ENCODE peak calls at places on chromosome 7, in five cellular contexts. Y, B, W, S and R are unnamed samples.

GRCh38 chr7:139043823-139044812 is 8.3 kb upstream of the ZC3HAV1L start:
- DNase-seq in S (peak; percentile 89), W (no peak), Y (no peak), B (peak; percentile 51), R (no peak)

GRCh38 chr7:80659120-80660055 is 20.9 kb downstream of the CD36 start:
- DNase-seq in W (no peak), B (no peak), S (peak; percentile 29), Y (no peak), R (no peak)

GRCh38 chr7:156475179-156475578 is 165.4 kb upstream of the RNF32 start:
- DNase-seq in W (no peak), Y (no peak), S (no peak), B (no peak), R (no peak)

GRCh38 chr7:13850185-13850752 is 139.2 kb downstream of the ETV1 start:
- DNase-seq in S (peak; percentile 21), Y (no peak), W (peak; percentile 13), B (peak; percentile 11), R (no peak)

GRCh38 chr7:112140600-112140999 is 65.6 kb downstream of the DOCK4 start:
- DNase-seq in B (no peak), Y (no peak), S (no peak), W (no peak), R (no peak)

GRCh38 chr7:22116451-22117027 is 170.8 kb upstream of the CDCA7L start:
- DNase-seq in W (no peak), Y (no peak), S (no peak), B (no peak), R (no peak)

GRCh38 chr7:152459724-152460251 is 24.0 kb upstream of the KMT2C start:
- DNase-seq in S (no peak), B (peak; percentile 14), Y (no peak), W (peak; percentile 69), R (no peak)

GRCh38 chr7:39623312-39624201 is at the start of gene RALA:
- DNase-seq in Y (peak; percentile 94), B (peak; percentile 95), W (peak; percentile 97), S (peak; percentile 90), R (peak; percentile 89)

GRCh38 chr7:22325671-22326070 is 31.3 kb downstream of the RAPGEF5 start:
- DNase-seq in S (no peak), Y (no peak), B (no peak), W (no peak), R (no peak)

GRCh38 chr7:149310113-149310836 is 48.3 kb downstream of the ZNF783 start:
- DNase-seq in Y (no peak), W (no peak), S (peak; percentile 71), B (no peak), R (no peak)

GRCh38 chr7:41239596-41239995 is 463.3 kb downstream of the INHBA start:
- DNase-seq in Y (no peak), S (no peak), B (no peak), W (no peak), R (no peak)

GRCh38 chr7:101410743-101411476 is 48.2 kb downstream of the COL26A1 start:
- DNase-seq in Y (no peak), S (peak; percentile 91), W (peak; percentile 50), B (peak; percentile 19), R (no peak)

GRCh38 chr7:75955293-75955938 is 39.0 kb downstream of the TMEM120A start:
- DNase-seq in W (peak; percentile 75), S (no peak), B (no peak), Y (no peak), R (peak; percentile 56)

GRCh38 chr7:22696672-22697071 is 30.3 kb upstream of the IL6 start:
- DNase-seq in B (no peak), Y (no peak), W (no peak), S (peak; percentile 63), R (no peak)

GRCh38 chr7:139931190-139932007 is 102.3 kb downstream of the TBXAS1 start:
- DNase-seq in B (no peak), S (no peak), W (no peak), Y (no peak), R (no peak)

GRCh38 chr7:23377134-23377533 is 78.0 kb downstream of the MALSU1 start:
- DNase-seq in S (no peak), Y (no peak), B (no peak), W (no peak), R (no peak)

GRCh38 chr7:12294701-12295100 is 83.6 kb downstream of the TMEM106B start:
- DNase-seq in Y (no peak), W (no peak), B (no peak), S (no peak), R (no peak)

GRCh38 chr7:93442478-93443224 is 131.9 kb downstream of the CALCR start:
- DNase-seq in Y (no peak), S (peak; percentile 62), B (peak; percentile 13), W (peak; percentile 19), R (no peak)

GRCh38 chr7:92737706-92738105 is 98.7 kb downstream of the CDK6 start:
- DNase-seq in B (no peak), Y (no peak), S (no peak), W (no peak), R (no peak)

GRCh38 chr7:141042222-141043193 is 27.8 kb upstream of the MRPS33 start:
- DNase-seq in W (no peak), S (no peak), Y (no peak), B (no peak), R (no peak)

GRCh38 chr7:105399043-105399725 is 10.5 kb upstream of the SRPK2 start:
- DNase-seq in B (no peak), W (no peak), S (no peak), Y (no peak), R (no peak)

GRCh38 chr7:2499181-2499580 is 20.4 kb upstream of the LFNG start:
- DNase-seq in B (no peak), Y (no peak), S (no peak), W (no peak), R (no peak)

GRCh38 chr7:460374-461117 is 59.1 kb downstream of the PDGFA start:
- DNase-seq in W (no peak), B (no peak), S (no peak), Y (no peak), R (no peak)

GRCh38 chr7:83060218-83060617 is 102.5 kb downstream of the PCLO start:
- DNase-seq in Y (no peak), B (no peak), W (peak; percentile 33), S (no peak), R (no peak)

GRCh38 chr7:97187067-97187466 is 69.6 kb downstream of the SDHAF3 start:
- DNase-seq in S (peak; percentile 29), B (no peak), Y (no peak), W (peak; percentile 18), R (no peak)

GRCh38 chr7:93819699-93820098 is 70.9 kb downstream of the TFPI2 start:
- DNase-seq in W (no peak), Y (no peak), S (no peak), B (no peak), R (no peak)

GRCh38 chr7:137820677-137821420 is 25.9 kb downstream of the DGKI start:
- DNase-seq in B (no peak), Y (peak; percentile 76), W (peak; percentile 71), S (no peak), R (no peak)

GRCh38 chr7:107069457-107069856 is 25.0 kb downstream of the PRKAR2B start:
- DNase-seq in B (no peak), W (peak; percentile 66), Y (no peak), S (no peak), R (no peak)

GRCh38 chr7:8109196-8110022 is 140.8 kb downstream of the GLCCI1 start:
- DNase-seq in S (no peak), Y (no peak), W (no peak), B (no peak), R (no peak)

GRCh38 chr7:2811476-2812118 is 32.5 kb downstream of the GNA12 start:
- DNase-seq in S (no peak), B (no peak), W (no peak), Y (peak; percentile 47), R (peak; percentile 30)

GRCh38 chr7:117110480-117111315 is 157.4 kb downstream of the ST7 start:
- DNase-seq in S (no peak), W (no peak), B (no peak), Y (no peak), R (peak; percentile 24)

GRCh38 chr7:28986723-28987122 is 28.6 kb upstream of the TRIL start:
- DNase-seq in W (no peak), Y (peak; percentile 64), B (no peak), S (no peak), R (no peak)

GRCh38 chr7:70775570-70776156 is 356.3 kb upstream of the GALNT17 start:
- DNase-seq in S (no peak), B (no peak), Y (no peak), W (no peak), R (no peak)

GRCh38 chr7:135666156-135666555 is 3.8 kb downstream of the STMP1 start:
- DNase-seq in S (no peak), Y (no peak), B (no peak), W (peak; percentile 49), R (no peak)

GRCh38 chr7:135662373-135663114 is at the start of gene STMP1:
- DNase-seq in B (peak; percentile 98), Y (peak; percentile 95), W (peak; percentile 97), S (peak; percentile 99), R (peak; percentile 95)

GRCh38 chr7:135662123-135662372 is 266 bp upstream of the STMP1 start:
- DNase-seq in Y (no peak), W (no peak), S (no peak), B (no peak), R (no peak)

GRCh38 chr7:135665072-135665471 is 2.8 kb downstream of the STMP1 start:
- DNase-seq in Y (no peak), S (no peak), W (no peak), B (no peak), R (no peak)

GRCh38 chr7:135664046-135664589 is 1.8 kb downstream of the STMP1 start:
- DNase-seq in Y (no peak), S (peak; percentile 49), B (no peak), W (no peak), R (no peak)
- TF ChIP-seq POLR2A in Y (no peak), S (no peak), B (no peak), W (no peak), R (no peak)

DNA sequence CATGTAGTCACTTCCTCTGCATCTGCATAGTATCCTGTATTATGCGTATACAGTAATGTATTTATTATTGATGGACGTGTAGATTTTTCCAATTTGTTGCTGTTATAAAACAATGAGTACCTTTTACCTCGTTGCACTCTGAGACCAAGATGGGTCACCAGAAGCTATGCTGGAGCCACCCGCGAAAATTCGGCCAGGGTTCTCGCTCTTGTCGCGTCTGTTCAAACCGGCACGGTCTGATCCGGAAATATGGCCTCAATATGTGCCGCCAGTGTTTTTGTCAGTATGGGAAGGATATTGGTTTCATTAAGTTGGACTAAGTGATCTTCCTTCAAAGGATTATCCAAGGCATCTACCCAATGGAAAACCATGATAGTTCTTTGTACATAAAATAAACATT is 1.0 kb downstream of the PSMC2 start:
- DNase-seq in Y (no peak), W (no peak), S (no peak), B (no peak), R (no peak)
- TF ChIP-seq POLR2A in Y (no peak), W (no peak), S (no peak), B (no peak), R (no peak)

GRCh38 chr7:30476401-30477145 is 2.0 kb downstream of the NOD1 start:
- DNase-seq in W (no peak), B (no peak), Y (no peak), S (no peak), R (no peak)
- TF ChIP-seq POLR2A in W (no peak), B (no peak), Y (no peak), S (no peak), R (no peak)

DNA sequence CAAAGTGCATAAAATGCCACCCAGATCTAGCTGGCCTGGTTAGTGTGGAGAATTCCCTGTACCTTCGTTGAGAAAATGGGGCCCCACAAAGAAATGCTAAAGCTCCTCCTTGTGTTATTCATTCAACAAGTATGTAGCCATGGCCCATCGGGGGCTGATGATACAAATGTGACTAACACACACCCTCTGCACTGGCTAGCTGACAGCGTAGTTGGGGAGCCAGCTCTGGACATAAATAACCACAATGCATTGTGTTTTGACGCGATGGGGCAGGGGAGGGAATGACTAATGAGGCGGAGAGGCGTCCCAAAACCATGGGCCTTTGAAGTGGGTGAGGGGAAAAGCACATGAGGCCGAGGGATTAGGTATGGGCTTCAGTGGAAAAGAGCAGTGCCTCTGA is 28.2 kb upstream of the ASL start:
- DNase-seq in B (no peak), Y (no peak), S (no peak), W (peak; percentile 75), R (no peak)
- TF ChIP-seq POLR2A in B (no peak), Y (no peak), S (no peak), W (no peak), R (no peak)